ENCODE peak calls at places on chromosomes 1 and 21, in seven cellular contexts. Z is aorta, X is colonic mucosa, Q is tibial nerve, F is SJSA1, Y is GM23338, A is PC-3. W is an unnamed sample. For H3K4me1, the result is how much of the 10 kb centered on the place peaks cover.

GRCh38 chr1:29944253-29944652 is 707.9 kb downstream of the PTPRU start:
- DNase-seq in Z (no peak), X (no peak), Q (no peak), F (no peak), Y (no peak), A (no peak), W (no peak)

GRCh38 chr1:156444407-156445001 is 56.1 kb downstream of the MEF2D start:
- DNase-seq in Z (no peak), X (no peak), Q (no peak), F (no peak), Y (peak), A (peak), W (no peak)

GRCh38 chr21:39159342-39160063 is 23.7 kb downstream of the PSMG1 start:
- DNase-seq in Z (no peak), X (no peak), Q (no peak), F (no peak), Y (no peak), A (no peak), W (no peak)

GRCh38 chr1:91714867-91715381 is 171.0 kb downstream of the TGFBR3 start:
- DNase-seq in Z (no peak), X (no peak), Q (no peak), F (no peak), Y (peak), A (no peak), W (no peak)

GRCh38 chr1:193406901-193407300 is 220.5 kb upstream of the B3GALT2 start:
- DNase-seq in Z (no peak), X (peak), Q (no peak), F (peak), Y (peak), A (peak), W (no peak)

GRCh38 chr1:215970406-215970805 is 403.3 kb downstream of the KCTD3 start:
- DNase-seq in Z (no peak), X (no peak), Q (no peak), F (no peak), Y (no peak), A (no peak), W (no peak)

GRCh38 chr1:58922302-58923089 is 138.6 kb upstream of the JUN start:
- DNase-seq in Z (peak), X (peak), Q (peak), F (peak), Y (no peak), A (no peak), W (peak)

GRCh38 chr1:32863516-32864245 is 7.0 kb downstream of the FNDC5 start:
- DNase-seq in Z (no peak), X (no peak), Q (no peak), F (no peak), Y (no peak), A (no peak), W (no peak)

GRCh38 chr1:175866776-175867175 is 123.4 kb upstream of the TNR start:
- DNase-seq in Z (no peak), X (no peak), Q (no peak), F (no peak), Y (peak), A (no peak), W (no peak)

GRCh38 chr1:4053774-4054173 is 153.7 kb upstream of the C1orf174 start:
- DNase-seq in Z (no peak), X (no peak), Q (no peak), F (no peak), Y (no peak), A (no peak), W (no peak)

GRCh38 chr1:99264201-99265021 is at the start of gene PLPPR4:
- DNase-seq in Z (peak), X (peak), Q (no peak), F (peak), Y (peak), A (peak), W (no peak)

GRCh38 chr1:149931212-149931805 is 3.7 kb upstream of the SF3B4 start:
- DNase-seq in Z (no peak), X (no peak), Q (no peak), F (no peak), Y (no peak), A (peak), W (no peak)

GRCh38 chr1:246622035-246622652 is 55.9 kb downstream of the CNST start:
- DNase-seq in Z (no peak), X (peak), Q (no peak), F (no peak), Y (no peak), A (no peak), W (no peak)

GRCh38 chr1:116855220-116855619 is 54.5 kb upstream of the PTGFRN start:
- DNase-seq in Z (peak), X (peak), Q (no peak), F (no peak), Y (no peak), A (no peak), W (no peak)

GRCh38 chr1:59128239-59128736 is 168.6 kb upstream of the FGGY start:
- DNase-seq in Z (no peak), X (no peak), Q (no peak), F (peak), Y (no peak), A (peak), W (no peak)

GRCh38 chr1:36321119-36321951 is 2.1 kb downstream of the EVA1B start:
- DNase-seq in Z (peak), X (peak), Q (peak), F (peak), Y (peak), A (no peak), W (no peak)

GRCh38 chr1:966603-967295 is 467 bp downstream of the PLEKHN1 start:
- DNase-seq in Z (peak), X (peak), Q (no peak), F (peak), Y (peak), A (peak), W (no peak)

GRCh38 chr1:174222166-174222949 is 63.0 kb downstream of the RABGAP1L start:
- DNase-seq in Z (no peak), X (no peak), Q (no peak), F (no peak), Y (no peak), A (peak), W (no peak)

GRCh38 chr1:92736395-92736794 is 48.5 kb downstream of the EVI5 start:
- DNase-seq in Z (no peak), X (no peak), Q (no peak), F (no peak), Y (peak), A (peak), W (no peak)

GRCh38 chr1:67650061-67650460 is 34.9 kb upstream of the GADD45A start:
- DNase-seq in Z (no peak), X (no peak), Q (no peak), F (no peak), Y (no peak), A (no peak), W (no peak)

GRCh38 chr1:77398115-77398514 is 116.3 kb downstream of the AK5 start:
- DNase-seq in Z (no peak), X (no peak), Q (no peak), F (no peak), Y (peak), A (no peak), W (no peak)
- H3K27ac ChIP-seq in Z (no peak), X (no peak), Q (peak), F (no peak), Y (no peak), A (no peak), W (no peak)

GRCh38 chr1:234956821-234957329 is 171.8 kb downstream of the TOMM20 start:
- DNase-seq in Z (no peak), X (peak), Q (no peak), F (no peak), Y (peak), A (no peak), W (no peak)
- H3K4me1 ChIP-seq in Z (under half), X (under half), Q (under half), F (under half), Y (under half), A (half or more), W (under half)

GRCh38 chr1:55239548-55239947 is 24.4 kb upstream of the USP24 start:
- DNase-seq in Z (no peak), X (no peak), Q (no peak), F (no peak), Y (no peak), A (no peak), W (no peak)

GRCh38 chr1:55234016-55234415 is 18.9 kb upstream of the USP24 start:
- DNase-seq in Z (no peak), X (no peak), Q (no peak), F (no peak), Y (no peak), A (peak), W (no peak)

GRCh38 chr1:55232448-55233148 is 17.4 kb upstream of the USP24 start:
- DNase-seq in Z (no peak), X (no peak), Q (no peak), F (no peak), Y (peak), A (no peak), W (no peak)

GRCh38 chr1:55233149-55233777 is 18.1 kb upstream of the USP24 start:
- DNase-seq in Z (no peak), X (no peak), Q (no peak), F (peak), Y (no peak), A (peak), W (no peak)

DNA sequence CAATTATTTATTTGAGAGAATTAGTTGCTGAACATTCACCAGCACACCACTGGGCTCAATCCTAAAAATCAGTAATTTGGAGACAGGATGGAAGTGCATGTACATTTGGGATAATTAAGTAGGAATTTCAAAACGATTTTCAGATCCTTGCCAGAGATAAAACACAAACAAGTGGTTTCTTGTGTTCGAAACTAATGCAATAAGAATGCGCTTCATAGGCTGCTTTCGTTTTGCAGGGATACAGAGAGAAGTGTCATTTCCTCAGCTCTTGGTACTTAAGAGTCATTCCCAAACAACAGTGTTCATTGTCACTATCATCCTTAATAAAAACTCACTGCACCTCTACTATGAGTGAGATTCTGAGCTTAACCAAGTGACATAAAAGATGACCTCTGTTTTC is 20.6 kb upstream of the USP24 start:
- DNase-seq in Z (no peak), X (no peak), Q (no peak), F (peak), Y (no peak), A (peak), W (no peak)
- H3K4me3 ChIP-seq in Z (no peak), X (no peak), Q (no peak), F (no peak), Y (no peak), A (peak), W (no peak)

GRCh38 chr1:160169553-160170399 is 18.4 kb downstream of the ATP1A4 start:
- DNase-seq in Z (no peak), X (no peak), Q (no peak), F (no peak), Y (peak), A (no peak), W (no peak)
- H3K27ac ChIP-seq in Z (no peak), X (no peak), Q (no peak), F (no peak), Y (peak), A (no peak), W (no peak)

GRCh38 chr21:37383066-37383465 is 16.5 kb downstream of the DYRK1A start:
- DNase-seq in Z (no peak), X (no peak), Q (no peak), F (no peak), Y (peak), A (no peak), W (no peak)
- H3K4me1 ChIP-seq in Z (under half), X (under half), Q (under half), F (under half), Y (under half), A (under half), W (under half)